ENCODE peak calls at places on chromosome 2, in six cellular contexts. E, U, G, S, J and F are unnamed samples.

GRCh38 chr2:171595896-171596295 is 73.6 kb downstream of the CYBRD1 start:
- DNase-seq in E (peak), U (peak), G (peak), S (no peak), J (no peak), F (peak)

GRCh38 chr2:98518106-98518505 is 73.4 kb downstream of the INPP4A start:
- DNase-seq in E (peak), U (no peak), G (no peak), S (no peak), J (peak), F (no peak)

GRCh38 chr2:221461911-221462310 is 110.2 kb downstream of the EPHA4 start:
- DNase-seq in E (peak), U (peak), G (peak), S (no peak), J (no peak), F (no peak)

GRCh38 chr2:236378851-236379250 is 114.6 kb upstream of the ASB18 start:
- DNase-seq in E (no peak), U (no peak), G (no peak), S (no peak), J (no peak), F (no peak)

GRCh38 chr2:239260546-239261327 is 140.1 kb downstream of the HDAC4 start:
- DNase-seq in E (no peak), U (no peak), G (no peak), S (no peak), J (no peak), F (no peak)

GRCh38 chr2:217943379-217944321 is 59.1 kb downstream of the TNS1 start:
- DNase-seq in E (peak), U (peak), G (peak), S (peak), J (peak), F (no peak)

GRCh38 chr2:28274911-28275685 is 117.6 kb upstream of the FOSL2 start:
- DNase-seq in E (peak), U (peak), G (peak), S (no peak), J (no peak), F (peak)

GRCh38 chr2:144477943-144478283 is 42.0 kb downstream of the ZEB2 start:
- DNase-seq in E (peak), U (no peak), G (no peak), S (no peak), J (peak), F (no peak)

GRCh38 chr2:152587187-152587947 is 129.9 kb downstream of the PRPF40A start:
- DNase-seq in E (peak), U (peak), G (peak), S (no peak), J (no peak), F (no peak)

GRCh38 chr2:71646028-71646427 is 192.7 kb downstream of the DYSF start:
- DNase-seq in E (peak), U (peak), G (peak), S (no peak), J (no peak), F (peak)

GRCh38 chr2:202184557-202184956 is 53.8 kb downstream of the SUMO1 start:
- DNase-seq in E (no peak), U (no peak), G (no peak), S (no peak), J (no peak), F (no peak)

GRCh38 chr2:189421644-189422043 is 19.6 kb upstream of the WDR75 start:
- DNase-seq in E (peak), U (peak), G (peak), S (no peak), J (no peak), F (peak)

GRCh38 chr2:42693688-42694479 is 70.1 kb downstream of the OXER1 start:
- DNase-seq in E (no peak), U (no peak), G (no peak), S (no peak), J (no peak), F (no peak)

GRCh38 chr2:20946494-20946893 is 97.4 kb downstream of the APOB start:
- DNase-seq in E (no peak), U (no peak), G (no peak), S (no peak), J (no peak), F (no peak)

GRCh38 chr2:236663267-236663666 is 93.6 kb downstream of the ACKR3 start:
- DNase-seq in E (no peak), U (peak), G (peak), S (no peak), J (no peak), F (peak)

GRCh38 chr2:166042768-166043390 is 84.9 kb downstream of the SCN1A start:
- DNase-seq in E (peak), U (no peak), G (no peak), S (no peak), J (no peak), F (no peak)

GRCh38 chr2:207711750-207712487 is 479 bp downstream of the CCNYL1 start:
- DNase-seq in E (peak), U (peak), G (peak), S (peak), J (peak), F (peak)

GRCh38 chr2:213145723-213146242 is 5.6 kb downstream of the IKZF2 start:
- DNase-seq in E (peak), U (no peak), G (no peak), S (no peak), J (no peak), F (no peak)

GRCh38 chr2:71789556-71790219 is 336.3 kb downstream of the DYSF start:
- DNase-seq in E (no peak), U (peak), G (no peak), S (no peak), J (no peak), F (peak)

GRCh38 chr2:144560254-144560653 is 40.3 kb upstream of the ZEB2 start:
- DNase-seq in E (no peak), U (no peak), G (no peak), S (no peak), J (no peak), F (no peak)

GRCh38 chr2:177611310-177611886 is 218.8 kb downstream of the AGPS start:
- DNase-seq in E (no peak), U (no peak), G (no peak), S (no peak), J (no peak), F (no peak)

GRCh38 chr2:51813245-51813644 is 781.3 kb upstream of the NRXN1 start:
- DNase-seq in E (peak), U (no peak), G (peak), S (no peak), J (no peak), F (peak)

GRCh38 chr2:38277245-38278119 is 99.6 kb downstream of the ATL2 start:
- DNase-seq in E (peak), U (no peak), G (peak), S (no peak), J (peak), F (no peak)

GRCh38 chr2:119808516-119809147 is 48.9 kb downstream of the PTPN4 start:
- DNase-seq in E (peak), U (no peak), G (peak), S (no peak), J (no peak), F (no peak)